ENCODE peak calls at places on chromosomes 2 and 18, in nine cellular contexts. C, Q, P, W, V, K, Z, A and O are unnamed samples.

GRCh38 chr2:36433311-36434217 is 78.0 kb downstream of the CRIM1 start:
- DNase-seq in Q (no peak), K (peak), C (peak), A (no peak), V (peak), P (no peak), W (no peak), Z (no peak), O (no peak)

GRCh38 chr2:127681288-127681771 is 6.0 kb upstream of the LIMS2 start:
- DNase-seq in A (no peak), V (no peak), Z (no peak), W (no peak), Q (no peak), K (peak), C (no peak), P (no peak), O (no peak)

GRCh38 chr2:1367584-1367983 is 45.7 kb upstream of the TPO start:
- DNase-seq in Z (no peak), A (no peak), Q (no peak), K (no peak), C (no peak), W (no peak), P (no peak), V (no peak), O (no peak)

GRCh38 chr2:26273501-26273900 is 28.8 kb downstream of the HADHB start:
- DNase-seq in A (no peak), P (no peak), V (no peak), K (peak), C (no peak), Z (no peak), W (no peak), Q (no peak), O (no peak)

GRCh38 chr18:29449424-29449823 is 1272.5 kb upstream of the CDH2 start:
- DNase-seq in C (no peak), Z (no peak), P (no peak), A (no peak), V (no peak), W (no peak), Q (no peak), K (peak), O (no peak)

GRCh38 chr18:76487782-76488181 is 7.3 kb downstream of the ZNF516 start:
- DNase-seq in Q (no peak), Z (no peak), V (peak), C (no peak), P (no peak), K (no peak), A (no peak), W (no peak), O (no peak)

GRCh38 chr2:23510471-23510870 is 125.5 kb downstream of the KLHL29 start:
- DNase-seq in C (no peak), A (no peak), K (no peak), Q (no peak), Z (no peak), V (no peak), P (no peak), W (no peak), O (no peak)

GRCh38 chr2:107553534-107553933 is 273.2 kb upstream of the RGPD4 start:
- DNase-seq in V (no peak), W (no peak), Q (no peak), A (no peak), K (peak), Z (no peak), C (peak), P (no peak), O (no peak)

GRCh38 chr18:29594494-29594893 is 1417.6 kb upstream of the CDH2 start:
- DNase-seq in Z (no peak), P (no peak), V (no peak), K (no peak), C (no peak), W (no peak), A (no peak), Q (no peak), O (no peak)

GRCh38 chr18:1846640-1847039 is 724.7 kb downstream of the METTL4 start:
- DNase-seq in K (peak), Q (no peak), Z (no peak), C (no peak), W (no peak), P (no peak), V (no peak), A (no peak), O (peak)

GRCh38 chr2:207744451-207744850 is 25.3 kb downstream of the FZD5 start:
- DNase-seq in C (no peak), Q (no peak), P (no peak), Z (no peak), K (no peak), V (no peak), W (no peak), A (no peak), O (no peak)

GRCh38 chr2:27566628-27567027 is 16.2 kb upstream of the ZNF512 start:
- DNase-seq in K (peak), V (no peak), A (peak), Q (no peak), W (no peak), C (no peak), P (peak), Z (no peak), O (peak)

GRCh38 chr18:49855711-49856110 is 42.4 kb upstream of the ACAA2 start:
- DNase-seq in V (no peak), C (no peak), W (no peak), K (no peak), Z (no peak), Q (no peak), P (no peak), A (no peak), O (no peak)

GRCh38 chr2:196131384-196131861 is 40.0 kb downstream of the STK17B start:
- DNase-seq in V (peak), K (peak), A (no peak), Z (no peak), C (no peak), P (no peak), Q (no peak), W (no peak), O (no peak)

GRCh38 chr2:8710951-8711350 is 29.1 kb downstream of the ID2 start:
- DNase-seq in P (no peak), A (no peak), C (no peak), Z (no peak), V (no peak), Q (no peak), W (no peak), K (no peak), O (no peak)

GRCh38 chr2:30346475-30347169 is 100.4 kb upstream of the LCLAT1 start:
- DNase-seq in C (peak), P (no peak), W (no peak), Q (peak), A (no peak), Z (no peak), V (peak), K (no peak), O (no peak)

GRCh38 chr18:9742588-9743131 is 34.6 kb downstream of the RAB31 start:
- DNase-seq in A (no peak), Z (no peak), K (peak), V (no peak), C (no peak), P (peak), W (no peak), Q (no peak), O (peak)

GRCh38 chr2:44155577-44156446 is 12.9 kb upstream of the PPM1B start:
- DNase-seq in C (no peak), P (no peak), Z (no peak), V (no peak), K (peak), W (peak), Q (no peak), A (no peak), O (no peak)

GRCh38 chr2:30217644-30218361 is 13.5 kb upstream of the LBH start:
- DNase-seq in V (peak), P (no peak), Q (peak), W (no peak), K (peak), A (no peak), C (peak), Z (no peak), O (no peak)

GRCh38 chr2:241049739-241050623 is 51.6 kb downstream of the SNED1 start:
- DNase-seq in W (no peak), Q (no peak), K (no peak), Z (no peak), P (no peak), A (no peak), C (peak), V (peak), O (no peak)

GRCh38 chr18:30971338-30971956 is 71.1 kb downstream of the DSC3 start:
- DNase-seq in Q (no peak), W (peak), P (no peak), V (peak), A (no peak), K (peak), Z (no peak), C (no peak), O (no peak)

GRCh38 chr2:20401495-20401855 is 45.4 kb upstream of the RHOB start:
- DNase-seq in W (no peak), K (no peak), Q (no peak), Z (no peak), P (no peak), V (no peak), A (no peak), C (peak), O (no peak)

GRCh38 chr2:201654611-201655384 is 11.5 kb upstream of the TMEM237 start:
- DNase-seq in Z (peak), Q (no peak), V (no peak), K (peak), C (no peak), A (peak), P (peak), W (no peak), O (no peak)

DNA sequence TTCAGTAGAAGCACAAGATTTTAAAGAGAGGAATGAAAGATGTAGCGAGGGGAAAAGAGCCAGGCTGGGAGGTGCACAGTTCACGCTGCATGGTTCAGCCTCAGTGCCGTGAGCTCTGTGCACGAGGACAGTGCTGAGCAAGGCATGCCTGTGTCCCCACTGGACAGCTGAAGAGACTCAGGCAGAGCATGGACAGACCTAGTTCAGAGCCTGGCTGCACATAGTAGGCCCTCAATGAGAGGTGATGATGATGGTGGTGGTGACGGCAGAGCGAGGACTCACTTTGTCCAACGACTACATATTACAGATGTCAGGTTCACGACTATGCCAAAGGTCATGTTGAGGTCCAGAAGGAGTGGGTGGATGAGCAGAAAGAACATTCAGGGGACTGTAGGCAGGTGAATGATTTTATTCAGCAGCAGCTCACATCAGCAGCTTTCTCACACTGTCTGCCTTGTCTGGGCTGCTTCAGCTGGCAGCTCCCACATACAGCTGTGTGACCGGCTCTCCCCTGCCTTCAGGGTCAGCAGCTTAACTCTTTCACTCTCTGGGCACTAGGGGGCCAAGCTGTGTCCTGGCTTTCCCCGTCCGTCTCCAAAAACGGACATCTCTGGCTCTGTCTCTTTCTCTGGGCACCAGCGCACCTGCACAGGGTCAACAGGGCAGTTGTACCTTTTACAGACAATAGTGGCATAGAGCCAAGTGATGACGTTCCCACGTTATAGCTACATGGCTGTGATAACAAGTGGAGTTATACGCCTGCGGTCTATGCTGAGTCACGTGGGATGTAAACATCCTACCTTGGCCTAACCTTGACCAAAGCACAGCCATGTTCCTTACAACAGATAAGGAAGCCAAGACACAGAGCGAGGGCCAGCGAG is 128.8 kb upstream of the MSH6 start:
- DNase-seq in K (peak), P (no peak), W (no peak), Q (no peak), C (no peak), V (peak), A (no peak), Z (no peak), O (no peak)
- TF ChIP-seq CTCF in K (peak), P (peak), W (peak), Q (no peak), C (no peak), V (peak), A (peak), Z (peak), O (peak)

DNA sequence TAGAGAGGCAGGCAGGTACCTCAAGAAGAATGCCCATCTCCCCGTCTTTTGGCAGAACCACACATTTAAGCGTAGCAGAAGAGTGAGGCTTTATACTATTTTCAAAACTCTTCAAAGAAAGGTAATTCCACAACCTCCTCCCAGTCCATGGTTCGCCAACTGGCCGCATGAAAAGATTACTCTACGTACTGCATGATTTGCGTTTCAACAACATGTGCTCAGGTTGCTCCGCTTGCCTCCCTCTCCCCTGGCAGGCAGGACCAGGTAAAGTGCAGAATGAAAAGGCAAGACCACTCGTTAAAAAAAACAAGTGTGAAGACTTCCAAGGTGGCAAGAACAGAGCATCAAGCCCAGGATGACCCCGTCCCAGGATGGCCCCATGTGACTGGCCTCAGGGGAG is 143.7 kb downstream of the SP3 start:
- DNase-seq in W (no peak), K (no peak), Q (no peak), Z (no peak), A (no peak), V (no peak), P (no peak), C (no peak), O (no peak)
- H3K4me3 ChIP-seq in W (no peak), K (no peak), Q (no peak), Z (no peak), A (no peak), V (no peak), P (no peak), C (no peak), O (no peak)

GRCh38 chr2:133123912-133124311 is 444.4 kb downstream of the NCKAP5 start:
- DNase-seq in V (no peak), P (no peak), A (no peak), W (no peak), Z (no peak), C (no peak), K (no peak), Q (no peak), O (no peak)
- TF ChIP-seq CTCF in V (no peak), P (no peak), A (no peak), W (no peak), Z (no peak), C (no peak), K (no peak), Q (no peak), O (no peak)

GRCh38 chr18:62426191-62426488 is 96.7 kb upstream of the ZCCHC2 start:
- DNase-seq in V (no peak), Z (no peak), C (no peak), A (no peak), K (no peak), P (no peak), W (no peak), Q (no peak), O (no peak)

GRCh38 chr18:62420151-62420512 is 95.0 kb downstream of the TNFRSF11A start:
- DNase-seq in C (no peak), P (no peak), Q (no peak), A (no peak), V (no peak), Z (no peak), K (peak), W (no peak), O (peak)

GRCh38 chr18:62420513-62421209 is 95.6 kb downstream of the TNFRSF11A start:
- DNase-seq in K (peak), Z (no peak), P (peak), W (no peak), V (no peak), A (no peak), Q (no peak), C (peak), O (peak)

DNA sequence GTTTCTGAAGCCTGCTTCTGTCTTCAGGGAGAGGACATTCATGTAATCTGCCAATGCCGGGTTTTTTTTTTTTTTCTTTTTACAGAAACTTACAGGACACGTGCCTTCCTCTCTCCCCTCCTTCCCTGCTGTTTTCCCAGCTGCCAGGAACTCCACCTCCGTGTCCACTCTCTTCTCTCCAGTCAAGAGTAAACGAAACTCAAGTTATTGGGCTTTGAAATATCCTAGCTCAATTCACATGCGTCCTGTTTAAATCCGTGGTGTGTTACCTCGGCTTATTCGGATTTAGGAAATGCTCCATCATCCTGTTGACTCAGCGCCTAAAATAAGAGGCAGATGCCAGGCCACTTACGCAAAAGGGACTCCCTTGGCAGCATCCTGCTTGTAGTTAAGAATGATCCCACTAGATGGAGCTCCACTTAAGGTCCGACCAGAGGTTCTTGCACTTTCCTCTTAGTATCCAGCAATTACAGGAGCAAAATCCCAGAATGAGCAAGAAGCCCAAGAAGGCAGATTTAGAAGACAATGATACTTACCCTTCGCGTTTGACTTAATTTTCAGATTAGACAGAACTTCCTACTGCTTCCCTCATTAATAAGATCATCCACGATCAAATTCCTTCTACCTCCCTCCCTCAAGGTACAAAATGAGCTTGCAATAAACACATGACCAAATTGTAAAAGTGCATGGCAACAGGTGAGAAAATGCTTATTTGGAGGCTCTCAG is 97.2 kb upstream of the ZCCHC2 start:
- DNase-seq in Z (peak), V (peak), C (peak), A (peak), K (peak), W (peak), P (peak), Q (peak), O (peak)
- H3K4me3 ChIP-seq in Z (peak), V (peak), C (peak), A (peak), K (peak), W (peak), P (peak), Q (peak), O (peak)

DNA sequence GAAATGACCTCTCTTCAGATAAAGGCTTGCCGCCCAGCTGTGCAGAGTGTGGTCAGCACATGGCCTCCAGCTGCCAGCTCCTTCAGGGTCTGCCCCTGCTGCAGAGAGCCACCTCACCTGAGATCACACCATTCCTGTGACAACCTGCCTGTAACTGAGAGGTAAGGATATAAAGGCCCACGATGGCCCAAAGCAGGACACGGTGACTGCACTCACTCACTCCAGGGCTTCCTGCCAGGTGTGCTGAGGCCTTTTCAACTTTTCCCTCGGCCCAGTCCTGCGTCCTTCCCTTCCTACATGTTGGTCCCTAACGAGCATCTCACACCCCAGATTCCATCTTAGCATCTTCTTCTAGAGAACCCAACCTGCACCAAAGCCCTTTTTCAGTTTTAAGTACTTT is 36.2 kb downstream of the ANKRD44 start:
- DNase-seq in Q (no peak), P (no peak), C (no peak), Z (no peak), W (no peak), V (no peak), K (no peak), A (no peak), O (no peak)
- TF ChIP-seq CTCF in Q (no peak), P (no peak), C (no peak), Z (no peak), W (no peak), V (no peak), K (no peak), A (no peak), O (no peak)

DNA sequence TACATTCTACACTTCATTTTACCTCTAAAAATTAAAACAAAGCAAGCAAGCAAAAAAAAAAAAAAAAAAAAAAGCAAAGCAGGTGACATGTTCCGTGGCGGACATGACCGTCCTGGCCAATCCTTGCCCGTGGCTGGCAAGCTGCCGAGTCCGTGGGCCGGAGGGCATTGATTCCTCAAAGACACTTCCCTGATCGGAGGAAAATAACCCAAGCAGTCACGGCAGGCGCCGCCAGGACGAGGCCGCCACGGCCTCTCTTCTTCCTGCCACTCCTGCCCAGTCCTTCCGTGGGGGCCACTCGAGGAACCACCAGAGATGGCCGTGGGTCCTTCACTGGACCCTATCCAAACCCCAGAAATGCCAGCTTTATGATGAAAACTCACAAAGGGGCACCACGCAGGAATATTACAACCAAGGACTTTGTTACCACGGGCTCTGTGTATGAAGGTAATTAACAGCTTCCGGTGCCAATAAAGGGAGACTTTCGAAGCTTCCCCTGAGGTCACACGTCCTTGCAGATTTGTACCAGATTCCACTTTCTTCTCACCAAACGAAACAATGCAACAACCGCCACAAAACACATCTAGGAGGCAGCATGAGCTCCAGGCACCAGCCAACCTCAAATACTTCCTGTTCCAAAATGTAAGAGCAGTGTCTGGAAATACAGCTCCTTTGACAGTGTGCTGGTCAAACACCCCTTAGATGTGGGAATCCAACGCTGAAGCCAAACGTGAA is 170.3 kb downstream of the HDAC4 start:
- DNase-seq in Q (no peak), K (no peak), Z (no peak), W (no peak), P (no peak), C (peak), V (no peak), A (no peak), O (no peak)
- H3K4me3 ChIP-seq in Q (no peak), K (no peak), Z (no peak), W (no peak), P (no peak), C (peak), V (no peak), A (no peak), O (no peak)